ENCODE peak calls at places on chromosomes 12 and 14, in nine cellular contexts. T, X, S, K, O, P, Y, J and F are unnamed samples.

GRCh38 chr12:98188649-98189048 is 326.7 kb upstream of the TMPO start:
- DNase-seq in X (no peak), T (no peak), P (no peak), K (no peak), Y (no peak), J (peak; percentile 57), S (peak; percentile 38), O (no peak), F (no peak)

GRCh38 chr12:26271889-26272492 is 76.6 kb downstream of the SSPN start:
- DNase-seq in T (peak; percentile 86), Y (peak; percentile 82), X (no peak), K (no peak), O (no peak), S (peak; percentile 95), J (peak; percentile 94), P (no peak), F (no peak)

GRCh38 chr14:65849096-65849495 is 436.6 kb downstream of the FUT8 start:
- DNase-seq in X (no peak), K (no peak), P (no peak), S (no peak), T (no peak), Y (no peak), J (no peak), O (no peak), F (no peak)

GRCh38 chr12:34336619-34337465 is 314.5 kb downstream of the ALG10 start:
- DNase-seq in P (no peak), T (no peak), O (no peak), J (no peak), S (no peak), Y (no peak), K (no peak), X (no peak), F (no peak)

GRCh38 chr14:79064200-79064599 is 894.0 kb downstream of the NRXN3 start:
- DNase-seq in J (no peak), T (no peak), Y (no peak), X (no peak), S (no peak), P (no peak), K (no peak), O (no peak), F (no peak)

GRCh38 chr12:121252712-121253345 is 42.9 kb downstream of the P2RX4 start:
- DNase-seq in K (peak; percentile 77), J (no peak), O (no peak), T (no peak), Y (no peak), P (no peak), S (no peak), X (no peak), F (no peak)

GRCh38 chr14:91186515-91187066 is 57.9 kb downstream of the GPR68 start:
- DNase-seq in K (no peak), J (peak; percentile 15), T (no peak), O (no peak), X (no peak), S (no peak), P (no peak), Y (no peak), F (no peak)

GRCh38 chr12:14275886-14276285 is 89.6 kb upstream of the ATF7IP start:
- DNase-seq in P (no peak), X (no peak), Y (no peak), O (no peak), S (no peak), J (no peak), K (no peak), T (no peak), F (peak; percentile 10)

GRCh38 chr12:63400746-63401145 is 249.7 kb upstream of the AVPR1A start:
- DNase-seq in P (no peak), S (peak; percentile 50), X (no peak), T (no peak), J (peak; percentile 79), Y (no peak), K (no peak), O (no peak), F (no peak)

GRCh38 chr14:34628681-34629135 is 1.2 kb downstream of the SNX6 start:
- DNase-seq in S (peak; percentile 42), Y (no peak), T (peak; percentile 58), K (peak; percentile 20), O (peak; percentile 40), J (peak; percentile 39), P (peak; percentile 2), X (peak; percentile 6), F (no peak)

DNA sequence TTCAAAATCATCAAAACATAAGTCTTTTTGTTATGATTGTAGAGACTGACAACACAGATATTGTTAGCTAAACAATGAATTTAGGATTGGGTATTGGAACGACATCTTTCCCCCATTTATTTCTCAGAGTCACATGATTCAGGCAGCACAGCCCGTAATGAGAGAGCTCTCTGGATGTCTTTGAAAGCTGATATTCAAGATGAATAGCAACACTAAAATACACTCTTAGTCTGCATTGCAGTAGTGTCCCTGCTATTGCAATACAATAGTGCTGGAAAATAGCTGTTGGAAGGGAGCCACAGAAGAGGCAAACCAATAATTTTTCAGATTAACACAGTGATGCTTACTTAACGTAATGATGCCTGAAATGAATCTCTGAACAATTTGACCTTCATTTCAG is 9.9 kb downstream of the GTSF1 start:
- DNase-seq in Y (no peak), X (no peak), O (no peak), P (no peak), J (no peak), T (no peak), S (peak; percentile 36), K (no peak), F (no peak)
- H3K4me1 ChIP-seq in Y (no peaks in the 10 kb centered on the region), X (no peaks in the 10 kb centered on the region), O (no peaks in the 10 kb centered on the region), P (no peaks in the 10 kb centered on the region), J (no peaks in the 10 kb centered on the region), T (no peaks in the 10 kb centered on the region), S (no peaks in the 10 kb centered on the region), K (no peaks in the 10 kb centered on the region), F (no peaks in the 10 kb centered on the region)

GRCh38 chr14:105210266-105211025 is 29.3 kb upstream of the NUDT14 start:
- DNase-seq in Y (no peak), K (no peak), P (no peak), S (no peak), T (no peak), O (no peak), X (no peak), J (no peak), F (no peak)
- H3K4me1 ChIP-seq in Y (peaks cover 17% of the 10 kb centered on the region), K (no peaks in the 10 kb centered on the region), P (no peaks in the 10 kb centered on the region), S (no peaks in the 10 kb centered on the region), T (peaks cover 7% of the 10 kb centered on the region), O (no peaks in the 10 kb centered on the region), X (no peaks in the 10 kb centered on the region), J (no peaks in the 10 kb centered on the region), F (no peaks in the 10 kb centered on the region)

GRCh38 chr12:12817611-12818010 is 4.5 kb downstream of the DDX47 start:
- DNase-seq in S (no peak), X (no peak), K (no peak), P (no peak), Y (no peak), J (no peak), T (no peak), O (no peak), F (no peak)
- H3K4me1 ChIP-seq in S (peaks cover 10% of the 10 kb centered on the region), X (peaks cover 8% of the 10 kb centered on the region), K (peaks cover 11% of the 10 kb centered on the region), P (peaks cover 6% of the 10 kb centered on the region), Y (peaks cover 35% of the 10 kb centered on the region), J (peaks cover 17% of the 10 kb centered on the region), T (peaks cover 19% of the 10 kb centered on the region), O (peaks cover 34% of the 10 kb centered on the region), F (peaks cover 38% of the 10 kb centered on the region)

GRCh38 chr12:6199531-6200265 is 502 bp upstream of the CD9 start:
- DNase-seq in T (peak; percentile 78), X (no peak), Y (peak; percentile 54), S (peak; percentile 49), J (peak; percentile 50), P (peak; percentile 80), O (no peak), K (peak; percentile 94), F (no peak)

GRCh38 chr12:6197996-6198395 is 2.2 kb upstream of the CD9 start:
- DNase-seq in Y (no peak), K (peak; percentile 88), O (no peak), X (no peak), P (peak; percentile 46), J (no peak), T (no peak), S (no peak), F (no peak)

GRCh38 chr12:6198556-6198955 is 1.6 kb upstream of the CD9 start:
- DNase-seq in S (no peak), X (no peak), K (no peak), P (no peak), T (no peak), J (no peak), Y (no peak), O (no peak), F (no peak)

GRCh38 chr12:6200266-6201198 is at the start of gene CD9:
- DNase-seq in K (peak; percentile 79), S (no peak), O (peak; percentile 37), P (peak; percentile 63), X (no peak), J (no peak), T (peak; percentile 85), Y (peak; percentile 82), F (no peak)

GRCh38 chr12:6199211-6199530 is 1.0 kb upstream of the CD9 start:
- DNase-seq in S (no peak), P (no peak), J (no peak), O (no peak), K (no peak), Y (no peak), T (no peak), X (no peak), F (no peak)
- H3K4me1 ChIP-seq in S (no peaks in the 10 kb centered on the region), P (peaks cover 29% of the 10 kb centered on the region), J (peaks cover 4% of the 10 kb centered on the region), O (peaks cover 17% of the 10 kb centered on the region), K (no peaks in the 10 kb centered on the region), Y (peaks cover 36% of the 10 kb centered on the region), T (peaks cover 43% of the 10 kb centered on the region), X (peaks cover 7% of the 10 kb centered on the region), F (peaks cover 7% of the 10 kb centered on the region)

GRCh38 chr12:9673404-9674225 is 4.1 kb downstream of the CLEC2D start:
- DNase-seq in K (peak; percentile 80), S (peak; percentile 95), O (peak; percentile 68), X (peak; percentile 43), T (peak; percentile 61), P (no peak), J (peak; percentile 94), Y (peak; percentile 41), F (peak; percentile 52)
- H3K4me1 ChIP-seq in K (no peaks in the 10 kb centered on the region), S (no peaks in the 10 kb centered on the region), O (peaks cover 52% of the 10 kb centered on the region), X (peaks cover 93% of the 10 kb centered on the region), T (no peaks in the 10 kb centered on the region), P (no peaks in the 10 kb centered on the region), J (peaks cover 9% of the 10 kb centered on the region), Y (no peaks in the 10 kb centered on the region), F (peaks cover 72% of the 10 kb centered on the region)